ENCODE peak calls at places on chromosomes 2 and 18, in ten cellular contexts. I is A549, X is mucosa of descending colon, K is fibroblast of mammary gland, B is endothelial cell, M is hepatocyte, F is neural crest cell, W is fibroblast of lung, D is choroid plexus epithelial cell, V is GM10248. C is an unnamed sample.

GRCh38 chr2:225072444-225072843 is 30.2 kb upstream of the DOCK10 start:
- DNase-seq in I (no peak), X (no peak), K (no peak), B (no peak), M (no peak), F (no peak), W (no peak), D (no peak), V (no peak), C (no peak)

GRCh38 chr2:74216642-74217041 is 18.2 kb downstream of the MTHFD2 start:
- DNase-seq in I (no peak), X (no peak), K (no peak), B (no peak), M (no peak), F (no peak), W (no peak), D (no peak), V (no peak), C (no peak)

GRCh38 chr2:19819097-19820065 is 82.4 kb downstream of the TTC32 start:
- DNase-seq in I (no peak), X (no peak), K (peak; percentile 96), B (no peak), M (no peak), F (no peak), W (peak; percentile 32), D (peak; percentile 64), V (no peak), C (no peak)

GRCh38 chr2:8413589-8414135 is 268.2 kb upstream of the ID2 start:
- DNase-seq in I (no peak), X (peak; percentile 63), K (no peak), B (no peak), M (peak; percentile 74), F (no peak), W (no peak), D (peak; percentile 21), V (no peak), C (no peak)

GRCh38 chr2:69456950-69457445 is 19.8 kb upstream of the NFU1 start:
- DNase-seq in I (no peak), X (no peak), K (no peak), B (no peak), M (no peak), F (no peak), W (no peak), D (no peak), V (no peak), C (no peak)

GRCh38 chr2:147636238-147636887 is 208.5 kb upstream of the ACVR2A start:
- DNase-seq in I (no peak), X (no peak), K (peak; percentile 79), B (no peak), M (peak; percentile 26), F (no peak), W (peak; percentile 92), D (peak; percentile 11), V (no peak), C (no peak)

GRCh38 chr18:28112056-28112470 is 64.9 kb downstream of the CDH2 start:
- DNase-seq in I (no peak), X (no peak), K (peak; percentile 73), B (no peak), M (peak; percentile 21), F (no peak), W (peak; percentile 37), D (peak; percentile 73), V (no peak), C (no peak)

GRCh38 chr2:74991977-74992376 is 33.5 kb downstream of the POLE4 start:
- DNase-seq in I (no peak), X (no peak), K (peak; percentile 33), B (no peak), M (peak; percentile 68), F (no peak), W (peak; percentile 56), D (peak; percentile 67), V (no peak), C (no peak)

GRCh38 chr2:47422560-47422959 is 19.6 kb downstream of the MSH2 start:
- DNase-seq in I (peak; percentile 29), X (no peak), K (peak; percentile 70), B (no peak), M (no peak), F (no peak), W (peak; percentile 77), D (peak; percentile 35), V (no peak), C (no peak)

GRCh38 chr2:241545113-241545512 is 13.4 kb upstream of the BOK start:
- DNase-seq in I (no peak), X (no peak), K (peak; percentile 14), B (no peak), M (no peak), F (no peak), W (peak; percentile 60), D (peak; percentile 76), V (peak; percentile 10), C (no peak)

GRCh38 chr2:67877281-67877680 is 185.5 kb downstream of the C1D start:
- DNase-seq in I (no peak), X (no peak), K (no peak), B (no peak), M (no peak), F (no peak), W (no peak), D (no peak), V (no peak), C (no peak)

GRCh38 chr18:56327171-56327885 is 311.1 kb downstream of the TXNL1 start:
- DNase-seq in I (no peak), X (no peak), K (peak; percentile 31), B (no peak), M (no peak), F (no peak), W (peak; percentile 45), D (no peak), V (no peak), C (no peak)

GRCh38 chr2:119937680-119938079 is 75.2 kb upstream of the EPB41L5 start:
- DNase-seq in I (no peak), X (no peak), K (no peak), B (no peak), M (no peak), F (no peak), W (no peak), D (no peak), V (no peak), C (no peak)

GRCh38 chr2:157181234-157181633 is 76.3 kb upstream of the GALNT5 start:
- DNase-seq in I (no peak), X (no peak), K (peak; percentile 32), B (no peak), M (no peak), F (no peak), W (peak; percentile 79), D (peak; percentile 77), V (no peak), C (no peak)

GRCh38 chr2:157179706-157180105 is 77.8 kb upstream of the GALNT5 start:
- DNase-seq in I (no peak), X (no peak), K (no peak), B (no peak), M (no peak), F (no peak), W (no peak), D (no peak), V (no peak), C (no peak)

GRCh38 chr2:157176602-157177001 is 80.9 kb upstream of the GALNT5 start:
- DNase-seq in I (no peak), X (no peak), K (no peak), B (no peak), M (no peak), F (no peak), W (no peak), D (no peak), V (no peak), C (no peak)

GRCh38 chr2:157182204-157182709 is 75.2 kb upstream of the GALNT5 start:
- DNase-seq in I (no peak), X (no peak), K (peak; percentile 38), B (no peak), M (no peak), F (no peak), W (peak; percentile 66), D (peak; percentile 33), V (no peak), C (no peak)

GRCh38 chr2:157178865-157179264 is 78.6 kb upstream of the GALNT5 start:
- DNase-seq in I (no peak), X (no peak), K (no peak), B (no peak), M (no peak), F (no peak), W (no peak), D (no peak), V (no peak), C (peak; percentile 14)
- TF ChIP-seq CTCF in I (peak; percentile 24), X (no peak), K (peak; percentile 23), B (peak; percentile 47), M (no peak), F (no peak), W (no peak), D (peak; percentile 23), V (no peak), C (no peak)

GRCh38 chr18:44899832-44900231 is 219.1 kb downstream of the SETBP1 start:
- DNase-seq in I (no peak), X (no peak), K (peak; percentile 16), B (no peak), M (no peak), F (no peak), W (no peak), D (no peak), V (no peak), C (no peak)
- TF ChIP-seq CTCF in I (no peak), X (no peak), K (peak; percentile 25), B (no peak), M (no peak), F (peak; percentile 32), W (peak; percentile 8), D (no peak), V (peak; percentile 6), C (no peak)

GRCh38 chr18:26059357-26059756 is 31.1 kb downstream of the SS18 start:
- DNase-seq in I (no peak), X (no peak), K (no peak), B (no peak), M (no peak), F (no peak), W (no peak), D (no peak), V (no peak), C (no peak)
- TF ChIP-seq CTCF in I (no peak), X (no peak), K (no peak), B (no peak), M (no peak), F (no peak), W (no peak), D (no peak), V (no peak), C (no peak)

GRCh38 chr2:39202639-39203369 is 41.0 kb downstream of the CDKL4 start:
- DNase-seq in I (no peak), X (no peak), K (peak; percentile 18), B (no peak), M (no peak), F (no peak), W (peak; percentile 15), D (peak; percentile 22), V (no peak), C (peak; percentile 32)
- TF ChIP-seq CTCF in I (no peak), X (no peak), K (no peak), B (no peak), M (no peak), F (no peak), W (no peak), D (no peak), V (no peak), C (no peak)

C was measured in activated CD8-positive, alpha-beta T cell treated with anti-CD3 and anti-CD28 coated beads for 36 hours.